ENCODE peak calls at places on chromosome 9, in five cellular contexts. W is CD4-positive, CD25-positive, alpha-beta regulatory T cell; P is A549; M is OCI-LY7; Z is HCT116. Y is an unnamed sample.

GRCh38 chr9:2787065-2787464 is 56.8 kb downstream of the PUM3 start:
- DNase-seq in P (no peak), W (no peak), Z (no peak), M (no peak), Y (no peak)

GRCh38 chr9:78054180-78054579 is 22.6 kb upstream of the GNAQ start:
- DNase-seq in P (no peak), M (no peak), W (peak), Z (no peak), Y (peak)

GRCh38 chr9:132008871-132009812 is 70.5 kb downstream of the MED27 start:
- DNase-seq in W (no peak), Z (no peak), P (peak), M (no peak), Y (no peak)

GRCh38 chr9:25716220-25716872 is 38.1 kb upstream of the TUSC1 start:
- DNase-seq in W (no peak), M (peak), P (peak), Z (no peak), Y (no peak)

GRCh38 chr9:21902112-21902511 is 92.1 kb downstream of the CDKN2A start:
- DNase-seq in W (no peak), Z (no peak), P (no peak), M (peak), Y (no peak)

GRCh38 chr9:4572184-4572826 is 82.0 kb downstream of the SLC1A1 start:
- DNase-seq in M (no peak), P (no peak), Z (no peak), W (peak), Y (no peak)

GRCh38 chr9:12956805-12957204 is 182.0 kb downstream of the LURAP1L start:
- DNase-seq in Z (no peak), W (no peak), M (no peak), P (no peak), Y (no peak)

GRCh38 chr9:37371565-37372464 is 50.7 kb upstream of the GRHPR start:
- DNase-seq in P (no peak), M (peak), W (no peak), Z (no peak), Y (no peak)

GRCh38 chr9:17219261-17219660 is 84.4 kb downstream of the CNTLN start:
- DNase-seq in P (no peak), M (no peak), Z (no peak), W (no peak), Y (no peak)

GRCh38 chr9:120091206-120091605 is 488.8 kb downstream of the CDK5RAP2 start:
- DNase-seq in W (no peak), Z (no peak), M (no peak), P (no peak), Y (no peak)

GRCh38 chr9:129336601-129337286 is 158.7 kb upstream of the IER5L start:
- DNase-seq in Z (no peak), W (peak), M (peak), P (no peak), Y (no peak)

GRCh38 chr9:124132671-124133147 is 121.1 kb downstream of the LHX2 start:
- DNase-seq in P (no peak), M (no peak), W (no peak), Z (no peak), Y (no peak)

GRCh38 chr9:22215492-22215891 is 206.4 kb upstream of the CDKN2B start:
- DNase-seq in M (no peak), P (no peak), Z (no peak), W (no peak), Y (no peak)

GRCh38 chr9:98781588-98782383 is 14.6 kb downstream of the ANKS6 start:
- DNase-seq in M (no peak), P (peak), Z (peak), W (no peak), Y (no peak)

GRCh38 chr9:91775708-91776028 is 174.4 kb downstream of the ROR2 start:
- DNase-seq in M (no peak), P (no peak), Z (no peak), W (no peak), Y (no peak)

GRCh38 chr9:127684576-127684975 is 22.2 kb upstream of the CFAP157 start:
- DNase-seq in Z (no peak), M (no peak), P (no peak), W (no peak), Y (no peak)

GRCh38 chr9:89523948-89524347 is 26.0 kb upstream of the SEMA4D start:
- DNase-seq in M (no peak), W (peak), Z (no peak), P (no peak), Y (peak)

GRCh38 chr9:19495186-19496028 is 86.6 kb downstream of the ACER2 start:
- DNase-seq in M (no peak), Z (no peak), P (no peak), W (no peak), Y (no peak)

GRCh38 chr9:94176582-94176981 is 82.5 kb upstream of the ZNF169 start:
- DNase-seq in P (no peak), M (no peak), Z (no peak), W (no peak), Y (no peak)

GRCh38 chr9:94175669-94176068 is 83.4 kb upstream of the ZNF169 start:
- DNase-seq in P (no peak), M (no peak), Z (no peak), W (no peak), Y (no peak)

GRCh38 chr9:94174164-94174563 is 84.9 kb upstream of the ZNF169 start:
- DNase-seq in Z (no peak), W (no peak), M (no peak), P (no peak), Y (no peak)

GRCh38 chr9:94169978-94170377 is 85.7 kb downstream of the PTPDC1 start:
- DNase-seq in P (no peak), Z (no peak), W (no peak), M (no peak), Y (no peak)

GRCh38 chr9:94173632-94174031 is 85.5 kb upstream of the ZNF169 start:
- DNase-seq in P (no peak), M (no peak), W (no peak), Z (no peak), Y (no peak)
- H3K4me3 ChIP-seq in P (no peak), M (no peak), W (peak), Z (no peak), Y (no peak)

GRCh38 chr9:16191691-16192402 is 639.0 kb downstream of the CCDC171 start:
- DNase-seq in Z (peak), M (peak), W (no peak), P (peak), Y (no peak)
- H3K4me3 ChIP-seq in Z (no peak), M (no peak), W (no peak), P (no peak), Y (no peak)

GRCh38 chr9:79976501-79977444 is 405.0 kb downstream of the TLE4 start:
- DNase-seq in Z (no peak), M (no peak), P (no peak), W (no peak), Y (no peak)

GRCh38 chr9:79980440-79980839 is 408.7 kb downstream of the TLE4 start:
- DNase-seq in P (no peak), W (no peak), M (no peak), Z (no peak), Y (no peak)

GRCh38 chr9:79974806-79975422 is 403.1 kb downstream of the TLE4 start:
- DNase-seq in W (no peak), M (no peak), P (no peak), Z (no peak), Y (no peak)

GRCh38 chr9:79975471-79976316 is 403.9 kb downstream of the TLE4 start:
- DNase-seq in P (no peak), M (no peak), W (no peak), Z (no peak), Y (no peak)

DNA sequence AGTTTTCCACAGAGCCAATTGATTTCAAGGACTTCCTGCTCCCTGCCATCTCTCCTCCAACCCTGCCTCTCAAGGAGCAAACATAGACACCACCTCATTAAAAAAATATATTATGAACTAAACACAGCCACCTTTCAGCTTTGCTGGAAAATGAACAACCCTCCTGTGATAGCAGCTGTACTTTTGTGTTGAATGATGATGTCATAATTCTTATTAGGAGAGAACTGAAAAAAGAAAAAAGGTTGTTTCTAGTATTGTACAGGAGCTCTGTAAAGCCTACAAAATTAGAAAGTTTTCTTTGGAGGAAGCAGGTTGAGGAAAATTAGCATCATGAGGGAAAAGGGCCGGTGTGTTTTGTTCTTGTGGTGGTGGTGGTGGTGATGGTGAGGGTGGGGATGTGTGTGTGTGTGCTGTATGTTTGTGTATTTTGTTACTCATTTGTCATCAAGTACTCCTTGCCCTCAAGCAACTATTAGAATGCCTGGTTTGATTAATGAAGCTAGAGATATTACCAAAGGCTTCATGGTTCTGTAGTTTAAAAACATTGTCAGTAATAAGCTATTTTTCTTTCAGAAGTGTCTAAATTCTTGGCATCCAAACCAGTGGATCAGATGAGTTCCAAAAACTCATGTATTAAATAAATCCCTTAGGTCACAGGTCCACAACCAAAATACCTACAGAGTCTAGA is 405.9 kb downstream of the TLE4 start:
- DNase-seq in M (no peak), W (no peak), Z (no peak), P (no peak), Y (no peak)
- H3K4me3 ChIP-seq in M (no peak), W (no peak), Z (no peak), P (no peak), Y (no peak)

GRCh38 chr9:108813951-108814601 is 41.7 kb downstream of the ACTL7B start:
- DNase-seq in W (no peak), M (no peak), P (peak), Z (peak), Y (no peak)

GRCh38 chr9:108812388-108812787 is 43.4 kb downstream of the ACTL7B start:
- DNase-seq in M (no peak), P (no peak), W (no peak), Z (no peak), Y (no peak)

GRCh38 chr9:108811944-108812343 is 43.8 kb downstream of the ACTL7B start:
- DNase-seq in W (no peak), P (no peak), M (no peak), Z (no peak), Y (no peak)

GRCh38 chr9:108815156-108815555 is 40.6 kb downstream of the ACTL7B start:
- DNase-seq in P (no peak), W (no peak), M (no peak), Z (peak), Y (no peak)

GRCh38 chr9:108816037-108816436 is 39.7 kb downstream of the ACTL7B start:
- DNase-seq in P (no peak), M (no peak), Z (no peak), W (no peak), Y (no peak)
- H3K4me3 ChIP-seq in P (no peak), M (no peak), Z (no peak), W (no peak), Y (no peak)

GRCh38 chr9:137032893-137033292 is 1.0 kb upstream of the FUT7 start:
- DNase-seq in P (no peak), W (no peak), Z (no peak), M (no peak), Y (no peak)

GRCh38 chr9:137034709-137035506 is 3.0 kb upstream of the FUT7 start:
- DNase-seq in M (peak), Z (peak), P (peak), W (peak), Y (peak)

GRCh38 chr9:137035937-137036336 is 4.0 kb upstream of the FUT7 start:
- DNase-seq in Z (no peak), P (no peak), W (no peak), M (no peak), Y (no peak)

GRCh38 chr9:137035507-137035834 is 3.6 kb upstream of the FUT7 start:
- DNase-seq in P (no peak), M (no peak), W (no peak), Z (no peak), Y (no peak)

DNA sequence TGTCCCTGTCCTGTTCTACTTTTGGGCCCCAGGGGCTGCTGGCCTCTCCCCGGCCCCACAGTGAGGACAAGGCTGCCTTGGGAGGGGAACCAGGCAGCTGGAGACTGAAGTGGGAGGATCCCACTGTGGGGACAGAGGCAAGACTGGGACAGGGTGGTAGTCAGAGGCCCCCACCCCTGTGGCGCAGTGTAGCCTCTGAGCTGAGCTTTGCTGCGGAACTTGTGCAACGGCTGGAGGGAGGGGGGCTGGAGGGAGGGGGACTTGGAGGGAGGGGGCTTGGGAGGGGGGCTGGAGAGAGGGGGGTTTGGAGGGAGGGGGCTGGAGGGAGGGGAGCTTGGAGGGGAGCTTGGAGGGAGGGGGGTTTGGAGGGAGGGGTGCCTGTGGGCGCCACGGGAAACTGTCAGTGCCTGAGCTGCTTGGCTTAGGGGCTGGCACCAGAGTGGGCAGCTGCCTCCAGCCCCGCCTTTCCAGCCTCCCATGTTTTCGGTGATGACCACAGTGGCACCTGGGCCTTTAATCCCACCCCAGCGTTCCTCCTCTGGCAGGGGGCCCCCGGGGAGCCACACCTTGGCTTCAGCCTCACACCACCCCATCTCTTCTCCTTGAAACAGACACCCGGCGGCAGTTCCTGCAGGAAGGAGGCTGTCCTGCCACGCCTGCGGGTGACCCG is 2.3 kb upstream of the FUT7 start:
- DNase-seq in M (no peak), W (no peak), P (no peak), Z (no peak), Y (no peak)
- H3K4me3 ChIP-seq in M (no peak), W (no peak), P (no peak), Z (no peak), Y (peak)

GRCh38 chr9:114591206-114591853 is 3.8 kb downstream of the ATP6V1G1 start:
- DNase-seq in W (no peak), Z (no peak), P (no peak), M (no peak), Y (no peak)
- H3K4me3 ChIP-seq in W (peak), Z (no peak), P (no peak), M (peak), Y (peak)

GRCh38 chr9:122930541-122930932 is 775 bp downstream of the ZBTB26 start:
- DNase-seq in M (no peak), Z (no peak), W (no peak), P (no peak), Y (no peak)
- H3K4me3 ChIP-seq in M (peak), Z (peak), W (peak), P (peak), Y (peak)

GRCh38 chr9:82757921-82758320 is 305.0 kb downstream of the RASEF start:
- DNase-seq in Z (no peak), M (no peak), W (no peak), P (no peak), Y (no peak)

GRCh38 chr9:82764270-82764669 is 298.7 kb downstream of the RASEF start:
- DNase-seq in Z (no peak), W (no peak), P (no peak), M (no peak), Y (no peak)

GRCh38 chr9:82761911-82762310 is 301.0 kb downstream of the RASEF start:
- DNase-seq in W (no peak), M (no peak), P (no peak), Z (no peak), Y (no peak)

GRCh38 chr9:82763631-82764030 is 299.3 kb downstream of the RASEF start:
- DNase-seq in Z (no peak), M (peak), W (no peak), P (peak), Y (no peak)
- H3K4me3 ChIP-seq in Z (no peak), M (no peak), W (no peak), P (no peak), Y (no peak)